ENCODE peak calls at places on chromosomes 2 and 18, in seven cellular contexts. Z is transverse colon, S is endodermal cell, B is HAP-1, R is astrocyte, P is psoas muscle, G is breast epithelium. U is an unnamed sample. For H3K27me3, the result is how much of the 10 kb centered on the place peaks cover.

GRCh38 chr2:219675206-219675605 is 47.8 kb downstream of the SLC4A3 start:
- DNase-seq in Z (no peak), S (no peak), B (no peak), R (no peak), P (no peak), G (peak), U (peak)

GRCh38 chr2:135590594-135591290 is 59.5 kb downstream of the R3HDM1 start:
- DNase-seq in Z (no peak), S (no peak), B (no peak), R (no peak), P (no peak), G (no peak), U (no peak)

GRCh38 chr18:68944826-68945225 is 146.9 kb downstream of the CCDC102B start:
- DNase-seq in Z (no peak), S (no peak), B (no peak), R (no peak), P (no peak), G (no peak), U (no peak)

GRCh38 chr18:77057043-77057442 is 75.5 kb downstream of the MBP start:
- DNase-seq in Z (no peak), S (no peak), B (no peak), R (no peak), P (peak), G (no peak), U (peak)

GRCh38 chr2:219358170-219359075 is 25.9 kb upstream of the RESP18 start:
- DNase-seq in Z (no peak), S (peak), B (no peak), R (no peak), P (no peak), G (no peak), U (peak)

GRCh38 chr2:18362696-18363095 is 197.8 kb downstream of the RDH14 start:
- DNase-seq in Z (no peak), S (no peak), B (no peak), R (peak), P (no peak), G (no peak), U (peak)

GRCh38 chr2:126669772-126670171 is 13.8 kb downstream of the GYPC start:
- DNase-seq in Z (no peak), S (no peak), B (no peak), R (no peak), P (no peak), G (no peak), U (no peak)

GRCh38 chr2:232980683-232981082 is 32.4 kb downstream of the NGEF start:
- DNase-seq in Z (no peak), S (peak), B (no peak), R (no peak), P (no peak), G (no peak), U (peak)

GRCh38 chr2:72847916-72848315 is 22.1 kb upstream of the EXOC6B start:
- DNase-seq in Z (no peak), S (no peak), B (no peak), R (no peak), P (no peak), G (no peak), U (no peak)

GRCh38 chr2:101802329-101802728 is 104.8 kb downstream of the MAP4K4 start:
- DNase-seq in Z (peak), S (no peak), B (no peak), R (no peak), P (no peak), G (no peak), U (no peak)

GRCh38 chr18:62711781-62712180 is 3.6 kb upstream of the PHLPP1 start:
- DNase-seq in Z (no peak), S (no peak), B (no peak), R (no peak), P (no peak), G (no peak), U (no peak)

GRCh38 chr2:101467306-101467705 is 7.6 kb downstream of the RFX8 start:
- DNase-seq in Z (no peak), S (peak), B (no peak), R (peak), P (no peak), G (no peak), U (no peak)

GRCh38 chr18:48375150-48375790 is 33.9 kb downstream of the ZBTB7C start:
- DNase-seq in Z (no peak), S (no peak), B (no peak), R (no peak), P (no peak), G (no peak), U (no peak)

GRCh38 chr2:119734051-119734450 is 25.7 kb upstream of the PTPN4 start:
- DNase-seq in Z (no peak), S (no peak), B (no peak), R (no peak), P (peak), G (no peak), U (no peak)

GRCh38 chr2:66851449-66851872 is 416.5 kb downstream of the MEIS1 start:
- DNase-seq in Z (peak), S (no peak), B (no peak), R (peak), P (peak), G (no peak), U (peak)

GRCh38 chr2:164538250-164538866 is 82.9 kb downstream of the GRB14 start:
- DNase-seq in Z (no peak), S (no peak), B (peak), R (no peak), P (no peak), G (no peak), U (peak)

GRCh38 chr2:236241181-236242056 is 22.8 kb downstream of the ASB18 start:
- DNase-seq in Z (no peak), S (peak), B (no peak), R (no peak), P (no peak), G (no peak), U (no peak)

GRCh38 chr2:236238756-236239155 is 25.4 kb downstream of the ASB18 start:
- DNase-seq in Z (no peak), S (peak), B (no peak), R (no peak), P (no peak), G (no peak), U (no peak)

GRCh38 chr2:236242057-236242495 is 22.1 kb downstream of the ASB18 start:
- DNase-seq in Z (no peak), S (peak), B (no peak), R (no peak), P (no peak), G (no peak), U (no peak)

GRCh38 chr2:236239276-236240065 is 24.7 kb downstream of the ASB18 start:
- DNase-seq in Z (no peak), S (peak), B (no peak), R (no peak), P (no peak), G (no peak), U (no peak)

DNA sequence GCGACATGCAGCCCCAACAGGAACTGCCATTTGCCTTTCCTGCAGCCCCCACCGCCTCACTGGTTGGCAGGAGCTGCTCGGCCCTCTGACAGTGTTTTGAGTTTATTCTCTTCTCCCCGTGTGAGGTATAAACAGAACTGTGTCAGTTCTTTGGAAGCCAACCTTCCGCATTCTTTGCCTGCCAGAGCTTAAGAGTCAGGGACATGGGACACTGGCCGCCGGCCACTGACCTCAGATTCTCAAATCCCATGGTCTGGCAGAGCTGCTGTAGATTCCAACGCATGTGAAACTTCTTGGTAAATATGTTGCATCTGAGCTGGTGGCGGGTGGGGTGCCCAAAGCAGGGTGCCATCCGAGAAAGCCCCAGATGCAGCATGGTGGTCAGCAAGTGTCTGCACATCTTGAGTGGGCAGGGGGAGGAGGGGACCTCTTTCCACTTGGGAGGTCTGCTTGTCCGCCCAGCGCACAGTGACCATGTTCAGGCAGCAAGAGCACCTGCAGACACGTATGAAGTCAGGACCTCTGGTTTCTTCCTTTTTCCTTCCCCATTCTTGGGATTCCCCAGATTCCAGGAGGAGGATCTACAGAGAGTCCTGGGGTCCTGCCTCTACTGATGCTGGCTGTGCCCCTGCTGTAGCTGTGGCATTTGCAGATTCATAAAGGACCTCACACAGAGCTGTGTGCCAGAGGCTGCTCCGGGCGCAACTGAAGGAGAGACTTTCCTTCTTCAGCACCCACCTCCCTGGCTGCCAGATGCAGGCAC is 23.8 kb downstream of the ASB18 start:
- DNase-seq in Z (no peak), S (peak), B (no peak), R (peak), P (peak), G (peak), U (peak)
- H3K27me3 ChIP-seq in Z (under half), S (half or more), B (under half), R (under half), P (under half), G (under half), U (under half)

GRCh38 chr2:176106636-176107539 is at the start of gene HOXD11:
- DNase-seq in Z (peak), S (peak), B (peak), R (no peak), P (no peak), G (no peak), U (peak)
- H3K27me3 ChIP-seq in Z (half or more), S (half or more), B (under half), R (half or more), P (half or more), G (under half), U (under half)

GRCh38 chr18:37261988-37262387 is 303.6 kb downstream of the CELF4 start:
- DNase-seq in Z (no peak), S (no peak), B (no peak), R (no peak), P (no peak), G (no peak), U (no peak)
- H3K27me3 ChIP-seq in Z (under half), S (under half), B (under half), R (under half), P (under half), G (under half), U (under half)

GRCh38 chr2:143123911-143124310 is 5.3 kb upstream of the ARHGAP15 start:
- DNase-seq in Z (no peak), S (no peak), B (no peak), R (no peak), P (no peak), G (no peak), U (no peak)
- H3K27me3 ChIP-seq in Z (under half), S (under half), B (under half), R (under half), P (under half), G (under half), U (under half)

DNA sequence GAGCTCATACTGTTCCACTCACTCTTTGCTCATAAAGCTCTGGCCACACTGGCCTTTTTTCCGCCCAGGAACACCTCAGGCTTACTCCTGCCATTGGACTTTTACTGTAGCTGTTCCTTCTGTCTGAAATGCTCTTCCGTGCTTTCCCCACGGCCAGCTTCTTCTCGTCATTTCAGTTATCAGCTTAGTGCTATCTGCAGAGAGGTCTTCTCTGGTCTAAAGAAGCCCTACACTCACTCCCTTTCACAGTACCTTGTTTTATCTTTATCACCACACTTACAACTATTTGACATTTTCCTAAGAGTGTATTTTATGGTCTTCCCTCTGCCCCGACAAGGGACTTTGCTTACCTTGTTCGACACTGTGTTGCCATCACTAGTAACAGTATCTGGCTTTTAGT is 388.1 kb upstream of the SPRED2 start:
- DNase-seq in Z (no peak), S (no peak), B (no peak), R (no peak), P (no peak), G (no peak), U (no peak)
- H3K27me3 ChIP-seq in Z (under half), S (under half), B (under half), R (under half), P (under half), G (under half), U (under half)

DNA sequence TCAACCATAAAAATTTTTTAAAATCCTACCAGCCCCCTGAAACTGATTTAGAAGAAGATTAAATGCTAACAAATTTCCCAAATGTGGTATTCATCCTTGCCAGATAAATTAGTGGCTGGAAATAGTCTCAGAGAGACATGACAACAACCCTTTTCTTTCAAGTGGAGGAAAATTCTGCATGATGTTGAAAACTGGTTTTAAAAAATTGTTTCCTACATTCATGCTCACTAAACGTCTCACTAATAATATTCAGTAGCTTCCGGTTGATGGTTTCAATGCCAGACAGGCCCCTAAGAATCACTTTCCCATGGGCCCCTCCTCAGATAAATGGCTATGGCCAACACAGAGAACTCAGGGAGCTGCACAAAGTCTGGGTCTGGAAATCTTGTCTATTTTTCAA is 43.2 kb downstream of the NCKAP5 start:
- DNase-seq in Z (no peak), S (no peak), B (no peak), R (no peak), P (no peak), G (no peak), U (no peak)
- H3K27me3 ChIP-seq in Z (under half), S (under half), B (under half), R (under half), P (under half), G (under half), U (under half)

GRCh38 chr18:23910032-23910431 is 104.5 kb upstream of the TTC39C start:
- DNase-seq in Z (no peak), S (no peak), B (no peak), R (no peak), P (no peak), G (no peak), U (no peak)
- H3K27me3 ChIP-seq in Z (under half), S (under half), B (under half), R (under half), P (under half), G (under half), U (under half)

GRCh38 chr2:238420878-238421694 is 5.6 kb upstream of the ASB1 start:
- DNase-seq in Z (no peak), S (peak), B (no peak), R (no peak), P (no peak), G (peak), U (no peak)
- H3K27me3 ChIP-seq in Z (under half), S (under half), B (under half), R (under half), P (under half), G (under half), U (under half)

U was measured in MG63.